ENCODE peak calls at places on chromosomes 2 and 18, in five cellular contexts. O, L, T, A and M are unnamed samples. For H3K9me3, the result is how much of the 10 kb centered on the place peaks cover.

GRCh38 chr18:8620845-8621244 is 11.6 kb downstream of the RAB12 start:
- DNase-seq in A (no peak), O (no peak), L (no peak), T (no peak), M (no peak)

GRCh38 chr18:77099501-77100370 is 32.8 kb downstream of the MBP start:
- DNase-seq in T (peak), L (no peak), O (no peak), A (no peak), M (no peak)

GRCh38 chr2:2026851-2027250 is 282.5 kb upstream of the PXDN start:
- DNase-seq in T (no peak), L (no peak), O (no peak), A (no peak), M (peak)

GRCh38 chr18:22838639-22839487 is 94.3 kb upstream of the RBBP8 start:
- DNase-seq in A (no peak), T (no peak), L (no peak), O (no peak), M (no peak)

GRCh38 chr2:173997269-173997668 is 32.1 kb upstream of the SP3 start:
- DNase-seq in A (no peak), O (peak), T (no peak), L (no peak), M (peak)

GRCh38 chr18:77114564-77115391 is 17.8 kb downstream of the MBP start:
- DNase-seq in O (peak), L (no peak), T (peak), A (no peak), M (peak)

GRCh38 chr2:10257036-10257435 is 45.7 kb upstream of the HPCAL1 start:
- DNase-seq in T (no peak), O (no peak), A (no peak), L (no peak), M (peak)

GRCh38 chr2:166230024-166230723 is 102.4 kb upstream of the SCN1A start:
- DNase-seq in T (no peak), A (no peak), L (peak), O (peak), M (no peak)

GRCh38 chr2:235194351-235194750 is 242.5 kb downstream of the SH3BP4 start:
- DNase-seq in T (no peak), O (no peak), A (no peak), L (no peak), M (no peak)

GRCh38 chr2:180722551-180723239 is 257.7 kb upstream of the UBE2E3 start:
- DNase-seq in A (no peak), O (peak), T (no peak), L (peak), M (no peak)

GRCh38 chr2:240991378-240992263 is 6.8 kb upstream of the SNED1 start:
- DNase-seq in O (peak), L (peak), T (no peak), A (no peak), M (peak)

GRCh38 chr2:26588576-26588975 is 52.6 kb downstream of the CIB4 start:
- DNase-seq in O (no peak), T (no peak), A (no peak), L (no peak), M (no peak)

GRCh38 chr18:63586966-63587365 is at the start of gene SERPINB13:
- DNase-seq in L (no peak), A (no peak), O (no peak), T (no peak), M (no peak)

GRCh38 chr2:157439792-157440186 is 4.1 kb downstream of the CYTIP start:
- DNase-seq in L (no peak), O (no peak), A (no peak), T (no peak), M (no peak)

GRCh38 chr2:150468350-150468960 is 19.0 kb downstream of the RND3 start:
- DNase-seq in A (no peak), O (peak), T (no peak), L (peak), M (no peak)

GRCh38 chr2:218255441-218255840 is 5.4 kb upstream of the GPBAR1 start:
- DNase-seq in T (no peak), L (no peak), O (peak), A (no peak), M (no peak)

GRCh38 chr2:127893494-127893893 is 7.7 kb upstream of the AMMECR1L start:
- DNase-seq in L (no peak), T (no peak), O (no peak), A (peak), M (no peak)

GRCh38 chr2:1995086-1995485 is 250.8 kb upstream of the PXDN start:
- DNase-seq in T (no peak), A (no peak), L (no peak), O (no peak), M (no peak)

GRCh38 chr2:64979744-64980143 is 9.5 kb upstream of the SLC1A4 start:
- DNase-seq in A (no peak), L (no peak), O (no peak), T (no peak), M (no peak)

GRCh38 chr2:111119847-111120252 is 864 bp upstream of the BCL2L11 start:
- DNase-seq in L (no peak), T (no peak), O (no peak), A (peak), M (peak)

GRCh38 chr2:1707771-1708351 is 36.5 kb downstream of the PXDN start:
- DNase-seq in T (no peak), O (peak), A (peak), L (peak), M (peak)

GRCh38 chr2:674319-674985 is 2.8 kb downstream of the TMEM18 start:
- DNase-seq in T (no peak), L (no peak), O (no peak), A (no peak), M (no peak)

GRCh38 chr2:47265751-47266231 is 110.7 kb upstream of the STPG4 start:
- DNase-seq in A (no peak), O (no peak), T (no peak), L (peak), M (no peak)

GRCh38 chr2:25558262-25558661 is 115.1 kb downstream of the DTNB start:
- DNase-seq in T (peak), O (peak), A (no peak), L (peak), M (no peak)

GRCh38 chr18:905307-905947 is 756 bp downstream of the ADCYAP1 start:
- DNase-seq in L (no peak), T (no peak), O (no peak), A (peak), M (no peak)

GRCh38 chr2:43165378-43166025 is 60.9 kb downstream of the ZFP36L2 start:
- DNase-seq in A (no peak), L (no peak), O (no peak), T (no peak), M (no peak)

GRCh38 chr2:109214651-109215371 is 85.8 kb downstream of the SH3RF3 start:
- DNase-seq in L (no peak), O (no peak), T (no peak), A (no peak), M (no peak)

GRCh38 chr2:197011777-197012641 is 85.5 kb upstream of the PGAP1 start:
- DNase-seq in A (peak), L (peak), O (peak), T (peak), M (no peak)

GRCh38 chr2:30223413-30223874 is 7.9 kb upstream of the LBH start:
- DNase-seq in T (no peak), O (no peak), A (no peak), L (no peak), M (no peak)

GRCh38 chr2:72014871-72015270 is 132.8 kb downstream of the CYP26B1 start:
- DNase-seq in T (no peak), O (no peak), A (no peak), L (no peak), M (no peak)
- TF ChIP-seq CTCF in T (no peak), O (no peak), A (no peak), L (no peak), M (no peak)

DNA sequence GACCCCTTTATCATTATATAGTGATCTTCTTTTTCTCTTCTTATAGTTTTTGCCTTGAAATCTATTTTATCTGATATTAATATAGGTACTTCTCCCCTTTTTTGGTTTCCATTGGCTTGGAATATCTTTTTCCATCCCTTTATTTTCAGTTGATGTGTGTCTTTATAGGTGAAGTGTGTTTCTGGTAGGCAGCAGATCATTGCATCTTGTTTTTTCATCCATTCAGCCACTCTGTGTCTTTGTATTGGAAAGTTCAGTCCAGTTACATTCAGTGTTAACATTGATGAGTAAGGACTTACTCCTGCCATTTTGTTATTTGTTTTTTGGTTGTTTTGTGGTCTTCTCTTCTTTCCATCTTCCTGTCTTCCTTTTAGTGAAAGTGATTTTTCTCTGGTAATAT is 133.4 kb downstream of the DIS3L2 start:
- DNase-seq in T (no peak), A (no peak), L (no peak), O (no peak), M (no peak)
- H3K9me3 ChIP-seq in T (under half), A (under half), L (under half), O (under half), M (under half)

DNA sequence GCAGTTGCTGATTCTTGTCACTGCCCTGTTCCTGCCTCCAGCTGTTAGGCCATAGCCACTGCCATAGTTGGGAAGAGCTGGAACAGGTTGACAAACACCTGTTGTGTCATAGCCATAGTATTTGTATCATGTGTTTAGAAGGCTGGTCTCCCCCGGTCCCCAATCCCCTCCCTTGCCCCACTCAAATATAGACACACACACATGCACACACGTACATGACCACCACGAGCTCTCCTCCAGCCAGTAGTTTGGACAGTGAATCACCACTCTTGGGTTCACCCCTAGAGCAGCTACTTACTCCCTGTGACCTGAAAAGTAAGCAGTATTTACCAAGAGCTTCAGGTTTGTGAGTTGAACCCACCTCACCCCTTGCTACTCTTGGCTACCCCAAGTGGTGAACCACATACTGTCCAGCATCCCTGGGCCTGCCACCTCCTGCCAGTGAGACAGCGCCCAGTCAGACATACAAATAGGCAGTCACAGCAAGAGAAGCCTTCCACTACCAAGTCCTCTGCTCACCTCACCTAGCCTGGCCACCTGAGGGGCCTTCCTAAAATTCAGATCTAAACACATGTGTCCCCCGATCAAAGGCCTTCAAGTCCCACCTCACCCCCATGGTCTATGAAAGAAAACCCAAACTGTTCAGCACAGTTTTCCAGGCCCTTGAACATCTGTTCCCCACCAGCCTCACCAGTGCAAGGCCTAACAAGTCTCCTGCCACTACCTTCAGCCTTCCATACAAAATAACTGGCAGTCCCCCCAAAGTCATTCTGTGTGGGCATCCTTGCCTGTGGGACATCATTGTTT is 7.1 kb downstream of the PCBP1 start:
- DNase-seq in T (no peak), A (no peak), O (peak), L (no peak), M (no peak)
- H3K9ac ChIP-seq in T (peak), A (no peak), O (peak), L (no peak), M (no peak)

GRCh38 chr2:225590932-225591331 is 191.4 kb downstream of the NYAP2 start:
- DNase-seq in L (no peak), O (no peak), T (no peak), A (no peak), M (no peak)
- TF ChIP-seq CTCF in L (no peak), O (no peak), T (no peak), A (no peak), M (no peak)

GRCh38 chr18:50729986-50730385 is 89.8 kb downstream of the MRO start:
- DNase-seq in O (no peak), A (no peak), L (no peak), T (no peak), M (no peak)
- H3K9me3 ChIP-seq in O (under half), A (under half), L (under half), T (under half), M (under half)

DNA sequence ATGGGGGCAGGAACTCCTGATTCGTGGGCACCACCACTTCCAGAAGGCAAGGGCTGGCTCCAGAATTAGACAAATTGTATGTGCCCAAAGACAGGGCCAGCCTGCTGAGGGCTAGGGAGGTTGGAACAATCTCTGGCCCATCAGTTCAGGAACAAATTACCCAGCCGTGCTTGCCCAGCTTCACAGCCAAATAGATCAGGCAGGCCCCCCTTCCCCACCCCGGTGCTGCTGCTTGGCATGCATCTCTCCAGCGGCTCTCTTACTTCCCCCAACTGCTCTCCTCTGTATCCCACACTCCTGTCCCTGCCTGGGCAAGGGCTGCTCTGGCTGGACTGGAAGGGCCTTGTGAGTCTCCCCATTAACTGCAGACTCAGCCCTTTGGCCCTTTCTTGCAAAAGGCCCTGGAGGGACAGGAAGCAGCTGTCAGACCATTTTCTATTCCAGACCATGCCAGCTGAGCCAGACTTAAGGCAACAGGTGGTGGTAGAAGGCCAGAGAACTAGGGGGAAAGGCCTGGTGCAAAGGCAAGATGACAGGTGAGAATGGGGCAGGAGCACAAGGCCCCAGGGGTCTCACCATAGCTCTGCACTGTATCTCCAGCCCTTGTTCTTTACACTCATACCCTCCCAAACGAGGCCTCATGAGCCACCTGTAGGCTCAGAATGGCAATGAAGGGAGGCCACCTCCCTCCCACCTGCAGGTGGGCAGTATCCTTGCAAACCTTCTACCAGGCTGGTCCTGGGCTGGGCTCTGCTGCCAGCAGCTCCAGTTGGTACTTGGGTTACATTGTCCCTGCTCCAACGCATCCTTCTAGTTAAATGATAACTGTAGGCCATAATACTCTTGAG is 30.7 kb upstream of the ACAA2 start:
- DNase-seq in T (no peak), O (no peak), A (no peak), L (no peak), M (no peak)
- H3K9ac ChIP-seq in T (no peak), O (no peak), A (no peak), L (no peak), M (no peak)